ENCODE peak calls at places on chromosomes 5 and 9, in eight cellular contexts. R is heart left ventricle; P is breast epithelium; T is aorta; Y is K562; X is esophagus squamous epithelium; E is naive thymus-derived CD4-positive, alpha-beta T cell; H is tibial nerve. S is an unnamed sample.

GRCh38 chr5:39714036-39714698 is 289.4 kb upstream of the DAB2 start:
- DNase-seq in R (no peak), P (no peak), T (no peak), Y (peak; percentile 40), X (no peak), E (peak; percentile 33), H (peak; percentile 68), S (peak; percentile 17)

GRCh38 chr9:34190996-34191892 is 12.4 kb downstream of the UBAP1 start:
- DNase-seq in R (no peak), P (no peak), T (no peak), Y (no peak), X (no peak), E (no peak), H (no peak), S (peak; percentile 20)

GRCh38 chr5:7844901-7845300 is 6.0 kb downstream of the CFAP90 start:
- DNase-seq in R (no peak), P (no peak), T (no peak), Y (no peak), X (no peak), E (no peak), H (no peak), S (no peak)

GRCh38 chr9:132877818-132878694 is at the start of gene AK8:
- DNase-seq in R (peak; percentile 77), P (peak; percentile 70), T (peak; percentile 76), Y (peak; percentile 94), X (no peak), E (peak; percentile 80), H (peak; percentile 43), S (peak; percentile 85)

GRCh38 chr5:88770290-88771257 is 112.4 kb downstream of the MEF2C start:
- DNase-seq in R (no peak), P (no peak), T (no peak), Y (no peak), X (no peak), E (no peak), H (no peak), S (no peak)

GRCh38 chr5:170337055-170337454 is 39.5 kb upstream of the LCP2 start:
- DNase-seq in R (no peak), P (no peak), T (no peak), Y (no peak), X (no peak), E (no peak), H (no peak), S (no peak)

GRCh38 chr9:125896964-125897363 is 149.8 kb downstream of the PBX3 start:
- DNase-seq in R (no peak), P (no peak), T (no peak), Y (no peak), X (no peak), E (no peak), H (no peak), S (no peak)

GRCh38 chr5:32283539-32284377 is 29.0 kb downstream of the MTMR12 start:
- DNase-seq in R (no peak), P (no peak), T (no peak), Y (no peak), X (no peak), E (no peak), H (no peak), S (no peak)

GRCh38 chr5:151448038-151448985 is 909 bp downstream of the SLC36A1 start:
- DNase-seq in R (no peak), P (no peak), T (peak; percentile 51), Y (peak; percentile 49), X (no peak), E (peak; percentile 15), H (no peak), S (peak; percentile 26)

GRCh38 chr5:143065185-143065584 is 295.0 kb downstream of the ARHGAP26 start:
- DNase-seq in R (no peak), P (no peak), T (no peak), Y (no peak), X (no peak), E (no peak), H (peak; percentile 29), S (no peak)

GRCh38 chr5:139022528-139022927 is 147.4 kb upstream of the LRRTM2 start:
- DNase-seq in R (no peak), P (peak; percentile 73), T (peak; percentile 65), Y (no peak), X (no peak), E (no peak), H (no peak), S (no peak)

GRCh38 chr9:130952065-130952762 is 13.2 kb upstream of the FIBCD1 start:
- DNase-seq in R (no peak), P (no peak), T (no peak), Y (peak; percentile 69), X (no peak), E (no peak), H (no peak), S (no peak)

GRCh38 chr5:9431496-9432258 is 114.2 kb downstream of the SEMA5A start:
- DNase-seq in R (no peak), P (no peak), T (no peak), Y (no peak), X (no peak), E (no peak), H (no peak), S (no peak)

GRCh38 chr5:116354699-116355098 is 219.9 kb downstream of the SEMA6A start:
- DNase-seq in R (no peak), P (no peak), T (no peak), Y (no peak), X (no peak), E (no peak), H (no peak), S (no peak)

GRCh38 chr5:54651482-54652076 is 134.0 kb downstream of the SNX18 start:
- DNase-seq in R (peak; percentile 87), P (peak; percentile 62), T (peak; percentile 93), Y (no peak), X (no peak), E (no peak), H (peak; percentile 52), S (peak; percentile 92)

GRCh38 chr5:174159327-174160247 is 114.1 kb downstream of the NSG2 start:
- DNase-seq in R (no peak), P (no peak), T (no peak), Y (no peak), X (no peak), E (no peak), H (no peak), S (no peak)

GRCh38 chr9:113638504-113638903 is 175.0 kb downstream of the RGS3 start:
- DNase-seq in R (no peak), P (no peak), T (no peak), Y (no peak), X (no peak), E (no peak), H (no peak), S (no peak)

GRCh38 chr5:138944527-138945322 is 69.6 kb upstream of the LRRTM2 start:
- DNase-seq in R (no peak), P (no peak), T (peak; percentile 12), Y (no peak), X (no peak), E (no peak), H (no peak), S (no peak)

GRCh38 chr5:39420482-39421145 is 4.2 kb downstream of the DAB2 start:
- DNase-seq in R (peak; percentile 75), P (no peak), T (peak; percentile 93), Y (no peak), X (no peak), E (no peak), H (peak; percentile 79), S (no peak)

GRCh38 chr5:141261238-141261546 is 16.0 kb downstream of the PCDHB15 start:
- DNase-seq in R (no peak), P (no peak), T (no peak), Y (no peak), X (no peak), E (no peak), H (no peak), S (no peak)
- H3K9me3 ChIP-seq in R (peaks cover 100% of the 10 kb centered on the region), P (peaks cover 100% of the 10 kb centered on the region), T (peaks cover 14% of the 10 kb centered on the region), Y (peaks cover 13% of the 10 kb centered on the region), X (peaks cover 15% of the 10 kb centered on the region), E (peaks cover 14% of the 10 kb centered on the region), H (peaks cover 100% of the 10 kb centered on the region), S (peaks cover 17% of the 10 kb centered on the region)

GRCh38 chr9:127049044-127049443 is 73.4 kb downstream of the ANGPTL2 start:
- DNase-seq in R (no peak), P (no peak), T (peak; percentile 73), Y (no peak), X (no peak), E (no peak), H (peak; percentile 48), S (no peak)

GRCh38 chr9:127051881-127052595 is 70.4 kb downstream of the ANGPTL2 start:
- DNase-seq in R (no peak), P (no peak), T (no peak), Y (no peak), X (no peak), E (no peak), H (no peak), S (no peak)

GRCh38 chr9:127050581-127050980 is 71.9 kb downstream of the ANGPTL2 start:
- DNase-seq in R (no peak), P (no peak), T (no peak), Y (no peak), X (no peak), E (no peak), H (no peak), S (no peak)

GRCh38 chr9:127049581-127049980 is 72.9 kb downstream of the ANGPTL2 start:
- DNase-seq in R (no peak), P (no peak), T (no peak), Y (no peak), X (no peak), E (no peak), H (no peak), S (no peak)

GRCh38 chr9:127050152-127050551 is 72.3 kb downstream of the ANGPTL2 start:
- DNase-seq in R (no peak), P (no peak), T (no peak), Y (no peak), X (no peak), E (no peak), H (no peak), S (no peak)
- H3K4me1 ChIP-seq in R (peaks cover 16% of the 10 kb centered on the region), P (no peaks in the 10 kb centered on the region), T (no peaks in the 10 kb centered on the region), Y (no peaks in the 10 kb centered on the region), X (peaks cover 30% of the 10 kb centered on the region), E (no peaks in the 10 kb centered on the region), H (peaks cover 39% of the 10 kb centered on the region), S (no peaks in the 10 kb centered on the region)

GRCh38 chr9:122091682-122092592 is 1.2 kb downstream of the TTLL11 start:
- DNase-seq in R (no peak), P (no peak), T (no peak), Y (no peak), X (no peak), E (no peak), H (no peak), S (no peak)

GRCh38 chr9:122090981-122091380 is 2.1 kb downstream of the TTLL11 start:
- DNase-seq in R (no peak), P (no peak), T (no peak), Y (no peak), X (no peak), E (no peak), H (no peak), S (no peak)

GRCh38 chr9:122090287-122090883 is 2.7 kb downstream of the TTLL11 start:
- DNase-seq in R (no peak), P (no peak), T (no peak), Y (no peak), X (no peak), E (no peak), H (no peak), S (no peak)

GRCh38 chr9:122095010-122095767 is 2.1 kb upstream of the TTLL11 start:
- DNase-seq in R (no peak), P (no peak), T (no peak), Y (peak; percentile 52), X (no peak), E (peak; percentile 42), H (peak; percentile 59), S (peak; percentile 70)

GRCh38 chr9:122092611-122093506 is at the start of gene TTLL11:
- DNase-seq in R (peak; percentile 98), P (peak; percentile 97), T (peak; percentile 99), Y (peak; percentile 95), X (peak; percentile 92), E (peak; percentile 95), H (peak; percentile 97), S (peak; percentile 99)
- H3K27me3 ChIP-seq in R (no peaks in the 10 kb centered on the region), P (no peaks in the 10 kb centered on the region), T (no peaks in the 10 kb centered on the region), Y (no peaks in the 10 kb centered on the region), X (no peaks in the 10 kb centered on the region), E (no peaks in the 10 kb centered on the region), H (no peaks in the 10 kb centered on the region), S (no peaks in the 10 kb centered on the region)

GRCh38 chr9:16796304-16796825 is 74.1 kb downstream of the BNC2 start:
- DNase-seq in R (no peak), P (no peak), T (no peak), Y (no peak), X (no peak), E (no peak), H (no peak), S (no peak)
- H3K9me3 ChIP-seq in R (no peaks in the 10 kb centered on the region), P (no peaks in the 10 kb centered on the region), T (no peaks in the 10 kb centered on the region), Y (no peaks in the 10 kb centered on the region), X (no peaks in the 10 kb centered on the region), E (no peaks in the 10 kb centered on the region), H (no peaks in the 10 kb centered on the region), S (no peaks in the 10 kb centered on the region)

S was measured in BE2C.